ENCODE peak calls at places on chromosomes 2 and 18, in six cellular contexts. O is transverse colon, I is breast epithelium, G is endothelial cell of umbilical vein, A is SK-N-SH, N is spleen. W is an unnamed sample.

GRCh38 chr2:14677039-14677438 is 44.5 kb downstream of the LRATD1 start:
- DNase-seq in O (no peak), I (no peak), G (no peak), A (no peak), N (no peak), W (no peak)

GRCh38 chr18:9617006-9617542 is 2.7 kb upstream of the PPP4R1 start:
- DNase-seq in O (no peak), I (no peak), G (peak; percentile 38), A (no peak), N (no peak), W (no peak)

GRCh38 chr2:122660786-122661634 is 905.6 kb downstream of the TSN start:
- DNase-seq in O (no peak), I (no peak), G (no peak), A (no peak), N (no peak), W (no peak)

GRCh38 chr2:171772373-171772772 is 85.1 kb downstream of the DYNC1I2 start:
- DNase-seq in O (no peak), I (no peak), G (no peak), A (no peak), N (no peak), W (no peak)

GRCh38 chr2:226649871-226650660 is 149.6 kb downstream of the IRS1 start:
- DNase-seq in O (peak; percentile 82), I (peak; percentile 69), G (peak; percentile 92), A (no peak), N (peak; percentile 72), W (peak; percentile 72)

GRCh38 chr2:75012080-75012479 is 53.6 kb downstream of the POLE4 start:
- DNase-seq in O (no peak), I (no peak), G (no peak), A (no peak), N (no peak), W (no peak)

GRCh38 chr2:24971550-24972314 is at the start of gene DNAJC27:
- DNase-seq in O (peak; percentile 98), I (peak; percentile 98), G (peak; percentile 99), A (peak; percentile 99), N (peak; percentile 99), W (peak; percentile 88)

GRCh38 chr2:113142290-113142689 is 14.9 kb downstream of the IL1RN start:
- DNase-seq in O (no peak), I (no peak), G (no peak), A (no peak), N (no peak), W (no peak)

GRCh38 chr2:159573846-159574245 is 42.5 kb downstream of the BAZ2B start:
- DNase-seq in O (no peak), I (no peak), G (no peak), A (no peak), N (no peak), W (no peak)

GRCh38 chr18:63567276-63567675 is 19.9 kb upstream of the SERPINB13 start:
- DNase-seq in O (no peak), I (no peak), G (no peak), A (no peak), N (no peak), W (no peak)

GRCh38 chr2:88451647-88452150 is 794 bp downstream of the FOXI3 start:
- DNase-seq in O (no peak), I (no peak), G (no peak), A (no peak), N (peak; percentile 79), W (no peak)

GRCh38 chr2:239864247-239865058 is 160.7 kb downstream of the NDUFA10 start:
- DNase-seq in O (no peak), I (no peak), G (no peak), A (no peak), N (no peak), W (no peak)

GRCh38 chr2:190720276-190720675 is 71.4 kb downstream of the NAB1 start:
- DNase-seq in O (no peak), I (no peak), G (no peak), A (no peak), N (no peak), W (no peak)

GRCh38 chr2:123826729-123827271 is 198.3 kb upstream of the CNTNAP5 start:
- DNase-seq in O (no peak), I (no peak), G (no peak), A (peak; percentile 2), N (peak; percentile 57), W (no peak)

GRCh38 chr2:174561283-174562275 is 36.0 kb downstream of the WIPF1 start:
- DNase-seq in O (peak; percentile 42), I (no peak), G (peak; percentile 55), A (no peak), N (no peak), W (no peak)

GRCh38 chr2:96537734-96538486 is 1.4 kb downstream of the ARID5A start:
- DNase-seq in O (no peak), I (no peak), G (peak; percentile 23), A (peak; percentile 20), N (peak; percentile 92), W (no peak)

GRCh38 chr2:68336192-68336591 is 16.4 kb upstream of the CNRIP1 start:
- DNase-seq in O (no peak), I (no peak), G (peak; percentile 4), A (no peak), N (no peak), W (no peak)

GRCh38 chr2:240962371-240963064 is 35.9 kb upstream of the SNED1 start:
- DNase-seq in O (peak; percentile 42), I (peak; percentile 54), G (peak; percentile 32), A (peak; percentile 58), N (peak; percentile 90), W (no peak)

GRCh38 chr2:60405266-60405665 is 148.2 kb downstream of the BCL11A start:
- DNase-seq in O (no peak), I (no peak), G (no peak), A (no peak), N (no peak), W (no peak)

GRCh38 chr18:78069784-78070664 is 820.4 kb downstream of the GALR1 start:
- DNase-seq in O (peak; percentile 11), I (no peak), G (no peak), A (no peak), N (no peak), W (no peak)

GRCh38 chr18:46169464-46169941 is 65.3 kb downstream of the HAUS1 start:
- DNase-seq in O (no peak), I (no peak), G (peak; percentile 23), A (no peak), N (no peak), W (no peak)

GRCh38 chr2:17719562-17720371 is 33.8 kb downstream of the SMC6 start:
- DNase-seq in O (no peak), I (no peak), G (peak; percentile 79), A (peak; percentile 24), N (no peak), W (peak; percentile 10)

GRCh38 chr18:67639872-67640271 is 123.4 kb upstream of the DSEL start:
- DNase-seq in O (no peak), I (no peak), G (no peak), A (no peak), N (no peak), W (no peak)

GRCh38 chr18:63111549-63112402 is 207.8 kb downstream of the BCL2 start:
- DNase-seq in O (no peak), I (no peak), G (peak; percentile 18), A (no peak), N (no peak), W (no peak)

GRCh38 chr2:238139141-238139840 is 823 bp downstream of the KLHL30 start:
- DNase-seq in O (no peak), I (no peak), G (no peak), A (no peak), N (no peak), W (no peak)

GRCh38 chr2:40642726-40643125 is 190.8 kb upstream of the SLC8A1 start:
- DNase-seq in O (no peak), I (no peak), G (no peak), A (no peak), N (no peak), W (no peak)
- TF ChIP-seq CTCF in O (no peak), I (no peak), G (no peak), A (no peak), N (no peak), W (no peak)

DNA sequence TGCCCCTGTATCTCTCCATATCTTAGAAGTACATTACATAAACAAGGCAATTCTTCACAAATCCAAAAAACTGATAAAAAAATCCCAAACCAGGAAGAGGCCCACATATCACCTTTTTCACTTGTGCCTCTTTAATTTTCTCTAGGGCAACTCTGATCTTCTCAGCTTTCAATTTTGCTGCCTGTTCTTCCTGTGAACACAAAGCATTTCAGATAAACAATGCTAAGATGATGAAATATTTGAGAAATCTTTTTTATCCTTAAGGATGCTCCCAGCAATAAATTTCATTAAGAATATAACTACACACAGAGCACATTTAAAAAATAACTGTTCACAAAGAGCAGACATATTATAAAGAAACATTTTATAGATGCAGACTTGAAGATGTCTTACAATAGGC is 73.4 kb downstream of the RAPH1 start:
- DNase-seq in O (no peak), I (no peak), G (no peak), A (no peak), N (no peak), W (no peak)
- TF ChIP-seq POLR2AphosphoS5 in O (no peak), I (no peak), G (no peak), A (no peak), N (no peak), W (no peak)

DNA sequence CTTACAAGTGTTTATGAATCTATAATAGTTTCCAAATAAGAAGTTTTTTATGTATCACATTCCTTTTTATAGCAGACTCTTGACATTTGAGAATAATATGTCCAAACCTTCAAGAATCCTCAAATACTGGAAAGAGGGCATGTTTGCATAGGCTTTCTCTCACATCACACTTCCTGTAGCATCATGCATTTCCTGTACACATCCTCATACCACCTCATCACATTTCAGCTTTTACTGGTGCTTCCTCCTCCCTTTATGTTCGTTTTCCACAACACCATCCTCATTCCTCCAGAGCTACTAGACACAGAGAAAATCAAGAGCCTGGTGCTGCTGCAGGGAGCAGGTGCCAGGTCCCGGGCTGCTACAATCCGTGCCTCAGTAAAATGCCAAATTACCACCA is 137.7 kb upstream of the CYP1B1 start:
- DNase-seq in O (no peak), I (no peak), G (no peak), A (no peak), N (no peak), W (no peak)
- H3K27ac ChIP-seq in O (no peak overlapping the region), I (no peak overlapping the region), G (no peak overlapping the region), A (no peak overlapping the region), N (peak overlapping the region; percentile 21), W (no peak overlapping the region)

GRCh38 chr2:98503481-98504096 is 58.9 kb downstream of the INPP4A start:
- DNase-seq in O (no peak), I (no peak), G (no peak), A (no peak), N (no peak), W (no peak)
- TF ChIP-seq CTCF in O (no peak), I (no peak), G (no peak), A (no peak), N (no peak), W (no peak)

W was measured in Panc1.